ENCODE peak calls at places on chromosomes 1 and 21, in six cellular contexts. One of them, this sample, is unnamed.
A peak's percentile ranks its signal among the peaks of the same experiment; 100 is the strongest.

GRCh38 chr1:98410082-98410481 is 251.4 kb upstream of the SNX7 start:
- DNase-seq in K562: no peak
- DNase-seq in SK-N-SH: no peak
- DNase-seq in H1: no peak
- DNase-seq in GM12878: no peak
- DNase-seq in HepG2: no peak
- DNase-seq in this sample: no peak

GRCh38 chr1:170893655-170894297 is 41.6 kb upstream of the MROH9 start:
- DNase-seq in K562: no peak
- DNase-seq in SK-N-SH: no peak
- DNase-seq in H1: no peak
- DNase-seq in GM12878: no peak
- DNase-seq in HepG2: no peak
- DNase-seq in this sample: no peak

GRCh38 chr1:19356266-19356665 is 44.1 kb downstream of the SLC66A1 start:
- DNase-seq in K562: no peak
- DNase-seq in SK-N-SH: no peak
- DNase-seq in H1: no peak
- DNase-seq in GM12878: no peak
- DNase-seq in HepG2: no peak
- DNase-seq in this sample: no peak

GRCh38 chr21:43997766-43998742 is 14.1 kb upstream of the TRAPPC10 start:
- DNase-seq in K562: no peak
- DNase-seq in SK-N-SH: no peak
- DNase-seq in H1: no peak
- DNase-seq in GM12878: no peak
- DNase-seq in HepG2: no peak
- DNase-seq in this sample: no peak

GRCh38 chr1:51954783-51955182 is 35.7 kb downstream of the RAB3B start:
- DNase-seq in K562: peak; percentile 27
- DNase-seq in SK-N-SH: no peak
- DNase-seq in H1: no peak
- DNase-seq in GM12878: no peak
- DNase-seq in HepG2: no peak
- DNase-seq in this sample: no peak

GRCh38 chr21:33473344-33473743 is 6.4 kb downstream of the TMEM50B start:
- DNase-seq in K562: no peak
- DNase-seq in SK-N-SH: no peak
- DNase-seq in H1: no peak
- DNase-seq in GM12878: no peak
- DNase-seq in HepG2: no peak
- DNase-seq in this sample: no peak

GRCh38 chr1:62045579-62045978 is 149.1 kb upstream of the L1TD1 start:
- DNase-seq in K562: peak; percentile 16
- DNase-seq in SK-N-SH: peak; percentile 16
- DNase-seq in H1: no peak
- DNase-seq in GM12878: no peak
- DNase-seq in HepG2: no peak
- DNase-seq in this sample: no peak

GRCh38 chr1:198495635-198496034 is 44.8 kb downstream of the ATP6V1G3 start:
- DNase-seq in K562: no peak
- DNase-seq in SK-N-SH: no peak
- DNase-seq in H1: no peak
- DNase-seq in GM12878: no peak
- DNase-seq in HepG2: no peak
- DNase-seq in this sample: no peak

GRCh38 chr1:54583868-54584267 is 35.8 kb downstream of the ACOT11 start:
- DNase-seq in K562: no peak
- DNase-seq in SK-N-SH: no peak
- DNase-seq in H1: no peak
- DNase-seq in GM12878: no peak
- DNase-seq in HepG2: no peak
- DNase-seq in this sample: no peak

GRCh38 chr1:6438047-6438525 is 13.5 kb downstream of the ESPN start:
- DNase-seq in K562: peak; percentile 82
- DNase-seq in SK-N-SH: peak; percentile 88
- DNase-seq in H1: peak; percentile 91
- DNase-seq in GM12878: peak; percentile 12
- DNase-seq in HepG2: peak; percentile 66
- DNase-seq in this sample: peak; percentile 54

GRCh38 chr1:225842074-225842473 is 32.1 kb downstream of the EPHX1 start:
- DNase-seq in K562: no peak
- DNase-seq in SK-N-SH: no peak
- DNase-seq in H1: no peak
- DNase-seq in GM12878: no peak
- DNase-seq in HepG2: no peak
- DNase-seq in this sample: no peak

GRCh38 chr1:209398330-209398991 is 185.1 kb upstream of the CAMK1G start:
- DNase-seq in K562: no peak
- DNase-seq in SK-N-SH: peak; percentile 25
- DNase-seq in H1: no peak
- DNase-seq in GM12878: no peak
- DNase-seq in HepG2: no peak
- DNase-seq in this sample: no peak

GRCh38 chr1:88877382-88877825 is 14.0 kb downstream of the GTF2B start:
- DNase-seq in K562: no peak
- DNase-seq in SK-N-SH: peak; percentile 23
- DNase-seq in H1: no peak
- DNase-seq in GM12878: no peak
- DNase-seq in HepG2: peak; percentile 24
- DNase-seq in this sample: no peak

GRCh38 chr1:113199718-113200455 is 126.9 kb downstream of the LRIG2 start:
- DNase-seq in K562: peak; percentile 18
- DNase-seq in SK-N-SH: peak; percentile 57
- DNase-seq in H1: no peak
- DNase-seq in GM12878: no peak
- DNase-seq in HepG2: no peak
- DNase-seq in this sample: no peak

GRCh38 chr1:116448785-116449385 is 75.8 kb downstream of the ATP1A1 start:
- DNase-seq in K562: no peak
- DNase-seq in SK-N-SH: no peak
- DNase-seq in H1: no peak
- DNase-seq in GM12878: no peak
- DNase-seq in HepG2: peak; percentile 56
- DNase-seq in this sample: no peak

GRCh38 chr1:226638001-226638601 is 89.5 kb downstream of the STUM start:
- DNase-seq in K562: no peak
- DNase-seq in SK-N-SH: no peak
- DNase-seq in H1: no peak
- DNase-seq in GM12878: no peak
- DNase-seq in HepG2: no peak
- DNase-seq in this sample: no peak

GRCh38 chr1:1432566-1432950 is 2.9 kb upstream of the VWA1 start:
- DNase-seq in K562: no peak
- DNase-seq in SK-N-SH: peak; percentile 43
- DNase-seq in H1: no peak
- DNase-seq in GM12878: no peak
- DNase-seq in HepG2: no peak
- DNase-seq in this sample: no peak

GRCh38 chr1:90850925-90851710 is 134.0 kb upstream of the BARHL2 start:
- DNase-seq in K562: peak; percentile 94
- DNase-seq in SK-N-SH: peak; percentile 96
- DNase-seq in H1: peak; percentile 87
- DNase-seq in GM12878: no peak
- DNase-seq in HepG2: peak; percentile 50
- DNase-seq in this sample: peak; percentile 69
- TF ChIP-seq GABPA in K562: no peak
- TF ChIP-seq GABPA in SK-N-SH: no peak
- TF ChIP-seq GABPA in H1: no peak
- TF ChIP-seq GABPA in GM12878: no peak
- TF ChIP-seq GABPA in HepG2: no peak
- TF ChIP-seq GABPA in this sample: no peak

GRCh38 chr21:15731243-15731613 is 1.4 kb downstream of the USP25 start:
- DNase-seq in K562: no peak
- DNase-seq in SK-N-SH: no peak
- DNase-seq in H1: no peak
- DNase-seq in GM12878: no peak
- DNase-seq in HepG2: peak; percentile 25
- DNase-seq in this sample: no peak
- H3K27ac ChIP-seq in K562: peak overlapping the region; percentile 90
- H3K27ac ChIP-seq in SK-N-SH: no peak overlapping the region
- H3K27ac ChIP-seq in H1: no peak overlapping the region
- H3K27ac ChIP-seq in GM12878: peak overlapping the region; percentile 62
- H3K27ac ChIP-seq in HepG2: peak overlapping the region; percentile 78
- H3K27ac ChIP-seq in this sample: peak overlapping the region; percentile 72

DNA sequence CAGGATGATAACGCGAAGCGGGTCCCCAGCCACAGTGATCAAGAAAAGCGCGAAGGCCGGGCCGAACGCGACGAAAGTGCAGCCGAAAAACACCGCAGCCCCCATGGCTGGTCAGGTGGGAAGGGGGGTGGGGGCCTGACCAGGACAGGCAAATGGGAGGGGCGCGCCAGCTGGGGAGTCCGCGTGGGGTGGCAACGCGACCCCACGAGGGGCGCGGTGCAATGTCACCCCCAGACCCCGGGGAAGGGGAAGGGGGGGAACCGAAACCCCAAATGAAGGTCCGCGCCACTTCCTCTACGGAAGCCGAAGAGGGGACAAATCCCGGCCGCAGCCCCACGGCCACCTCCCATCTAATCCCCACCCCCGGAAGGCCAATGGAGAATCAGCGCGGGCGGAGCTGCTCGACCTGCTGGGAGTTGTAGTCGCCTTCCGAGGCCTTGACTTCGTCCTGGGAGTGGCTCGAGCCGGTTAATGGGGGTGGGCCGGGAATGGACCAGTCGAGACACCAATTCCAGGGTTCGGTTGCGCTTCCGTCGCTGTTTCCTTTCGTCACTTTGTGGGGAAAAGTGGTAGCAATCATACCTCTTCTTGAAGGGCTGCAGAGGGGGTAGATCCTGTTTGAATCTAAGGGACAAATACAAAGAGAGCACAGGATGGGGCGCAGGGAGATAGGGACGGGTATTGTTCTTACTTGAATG is at the start of gene APH1A:
- DNase-seq in K562: peak; percentile 97
- DNase-seq in SK-N-SH: peak; percentile 98
- DNase-seq in H1: peak; percentile 92
- DNase-seq in GM12878: peak; percentile 78
- DNase-seq in HepG2: peak; percentile 92
- DNase-seq in this sample: peak; percentile 98
- TF ChIP-seq CTCF in K562: no peak
- TF ChIP-seq CTCF in SK-N-SH: no peak
- TF ChIP-seq CTCF in H1: no peak
- TF ChIP-seq CTCF in GM12878: no peak
- TF ChIP-seq CTCF in HepG2: peak; percentile 23
- TF ChIP-seq CTCF in this sample: no peak

DNA sequence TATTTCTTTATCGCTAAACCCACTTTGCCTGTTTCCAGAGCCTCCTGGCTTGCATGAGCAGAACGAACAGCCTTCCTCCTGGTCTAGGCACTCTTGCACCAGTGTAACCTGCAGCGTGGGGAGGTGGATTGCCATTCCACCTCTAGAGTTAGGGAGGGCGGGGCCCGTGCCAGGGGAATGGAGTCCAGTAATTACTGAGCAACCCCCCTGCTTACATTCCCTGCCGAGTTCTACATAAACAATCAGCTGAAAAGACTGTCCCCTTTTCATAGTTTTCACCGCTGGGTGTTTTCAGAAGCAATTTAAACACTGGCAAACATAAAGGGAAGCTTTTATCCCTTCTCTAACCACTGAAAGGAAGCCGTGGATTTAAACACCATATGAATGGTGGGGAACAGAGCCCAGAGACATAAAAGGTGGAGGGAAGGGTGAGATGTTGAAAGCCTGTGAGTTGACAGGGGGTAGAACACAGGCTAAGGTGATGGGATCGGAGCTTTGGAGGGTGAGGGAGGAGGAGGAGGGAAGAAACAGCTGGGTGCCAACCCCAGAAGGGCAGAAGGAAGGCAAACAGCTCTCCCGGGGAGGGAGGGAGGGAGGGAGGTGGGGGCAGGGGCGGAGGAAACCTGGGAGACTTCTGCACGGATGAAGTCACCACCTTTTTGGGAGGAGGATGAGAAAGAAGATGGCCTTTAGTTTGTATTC is 68.0 kb upstream of the WDR26 start:
- DNase-seq in K562: peak; percentile 57
- DNase-seq in SK-N-SH: peak; percentile 41
- DNase-seq in H1: no peak
- DNase-seq in GM12878: no peak
- DNase-seq in HepG2: no peak
- DNase-seq in this sample: peak; percentile 49
- TF ChIP-seq GABPA in K562: no peak
- TF ChIP-seq GABPA in SK-N-SH: no peak
- TF ChIP-seq GABPA in H1: no peak
- TF ChIP-seq GABPA in GM12878: no peak
- TF ChIP-seq GABPA in HepG2: no peak
- TF ChIP-seq GABPA in this sample: no peak

GRCh38 chr1:153573351-153573750 is 7.7 kb upstream of the S100A2 start:
- DNase-seq in K562: no peak
- DNase-seq in SK-N-SH: no peak
- DNase-seq in H1: no peak
- DNase-seq in GM12878: no peak
- DNase-seq in HepG2: no peak
- DNase-seq in this sample: peak; percentile 45
- H3K27ac ChIP-seq in K562: no peak overlapping the region
- H3K27ac ChIP-seq in SK-N-SH: peak overlapping the region; percentile 77
- H3K27ac ChIP-seq in H1: no peak overlapping the region
- H3K27ac ChIP-seq in GM12878: no peak overlapping the region
- H3K27ac ChIP-seq in HepG2: no peak overlapping the region
- H3K27ac ChIP-seq in this sample: no peak overlapping the region

This sample was measured in HL-60.